ENCODE peak calls at places on chromosomes 4 and X, in seven cellular contexts. One of them, this sample, is unnamed.

GRCh38 chrX:107675823-107676555 is 47.7 kb downstream of the PRPS1 start:
- DNase-seq in H4: peak; percentile 38
- DNase-seq in dermis microvascular lymphatic vessel endothelial cell: no peak
- DNase-seq in SHP77: no peak
- DNase-seq in activated gamma-delta T cell treated with Interleukin-2 at 50 U/mL for 16 hours: no peak
- DNase-seq in NCI-H510A treated with DMSO at 0.1 percent for 48 hours: no peak
- DNase-seq in caudate nucleus: peak; percentile 30
- DNase-seq in this sample: no peak

GRCh38 chr4:8394806-8395205 is 45.7 kb downstream of the ACOX3 start:
- DNase-seq in H4: no peak
- DNase-seq in dermis microvascular lymphatic vessel endothelial cell: no peak
- DNase-seq in SHP77: no peak
- DNase-seq in activated gamma-delta T cell treated with Interleukin-2 at 50 U/mL for 16 hours: no peak
- DNase-seq in NCI-H510A treated with DMSO at 0.1 percent for 48 hours: no peak
- DNase-seq in caudate nucleus: peak; percentile 60
- DNase-seq in this sample: no peak

GRCh38 chr4:123037809-123038208 is 115.4 kb upstream of the NUDT6 start:
- DNase-seq in H4: peak; percentile 13
- DNase-seq in dermis microvascular lymphatic vessel endothelial cell: no peak
- DNase-seq in SHP77: no peak
- DNase-seq in activated gamma-delta T cell treated with Interleukin-2 at 50 U/mL for 16 hours: no peak
- DNase-seq in NCI-H510A treated with DMSO at 0.1 percent for 48 hours: no peak
- DNase-seq in caudate nucleus: no peak
- DNase-seq in this sample: no peak

GRCh38 chrX:275967-276587 is 5.1 kb upstream of the PLCXD1 start:
- DNase-seq in H4: no peak
- DNase-seq in dermis microvascular lymphatic vessel endothelial cell: peak; percentile 58
- DNase-seq in SHP77: no peak
- DNase-seq in activated gamma-delta T cell treated with Interleukin-2 at 50 U/mL for 16 hours: peak; percentile 22
- DNase-seq in NCI-H510A treated with DMSO at 0.1 percent for 48 hours: no peak
- DNase-seq in caudate nucleus: no peak
- DNase-seq in this sample: no peak

GRCh38 chr4:72467633-72468032 is 101.4 kb downstream of the ADAMTS3 start:
- DNase-seq in H4: no peak
- DNase-seq in dermis microvascular lymphatic vessel endothelial cell: no peak
- DNase-seq in SHP77: no peak
- DNase-seq in activated gamma-delta T cell treated with Interleukin-2 at 50 U/mL for 16 hours: no peak
- DNase-seq in NCI-H510A treated with DMSO at 0.1 percent for 48 hours: no peak
- DNase-seq in caudate nucleus: no peak
- DNase-seq in this sample: no peak

GRCh38 chr4:112517067-112517588 is 1.1 kb upstream of the NEUROG2 start:
- DNase-seq in H4: no peak
- DNase-seq in dermis microvascular lymphatic vessel endothelial cell: no peak
- DNase-seq in SHP77: no peak
- DNase-seq in activated gamma-delta T cell treated with Interleukin-2 at 50 U/mL for 16 hours: no peak
- DNase-seq in NCI-H510A treated with DMSO at 0.1 percent for 48 hours: no peak
- DNase-seq in caudate nucleus: no peak
- DNase-seq in this sample: no peak

GRCh38 chr4:7905461-7905915 is 34.2 kb downstream of the AFAP1 start:
- DNase-seq in H4: no peak
- DNase-seq in dermis microvascular lymphatic vessel endothelial cell: no peak
- DNase-seq in SHP77: no peak
- DNase-seq in activated gamma-delta T cell treated with Interleukin-2 at 50 U/mL for 16 hours: no peak
- DNase-seq in NCI-H510A treated with DMSO at 0.1 percent for 48 hours: no peak
- DNase-seq in caudate nucleus: no peak
- DNase-seq in this sample: no peak

GRCh38 chr4:22901631-22902030 is 208.9 kb downstream of the GBA3 start:
- DNase-seq in H4: no peak
- DNase-seq in dermis microvascular lymphatic vessel endothelial cell: no peak
- DNase-seq in SHP77: no peak
- DNase-seq in activated gamma-delta T cell treated with Interleukin-2 at 50 U/mL for 16 hours: no peak
- DNase-seq in NCI-H510A treated with DMSO at 0.1 percent for 48 hours: peak; percentile 27
- DNase-seq in caudate nucleus: no peak
- DNase-seq in this sample: no peak

GRCh38 chr4:47551682-47552081 is 66.6 kb downstream of the ATP10D start:
- DNase-seq in H4: no peak
- DNase-seq in dermis microvascular lymphatic vessel endothelial cell: no peak
- DNase-seq in SHP77: no peak
- DNase-seq in activated gamma-delta T cell treated with Interleukin-2 at 50 U/mL for 16 hours: no peak
- DNase-seq in NCI-H510A treated with DMSO at 0.1 percent for 48 hours: no peak
- DNase-seq in caudate nucleus: no peak
- DNase-seq in this sample: no peak

GRCh38 chr4:6538586-6538985 is 36.4 kb upstream of the MAN2B2 start:
- DNase-seq in H4: no peak
- DNase-seq in dermis microvascular lymphatic vessel endothelial cell: no peak
- DNase-seq in SHP77: peak; percentile 16
- DNase-seq in activated gamma-delta T cell treated with Interleukin-2 at 50 U/mL for 16 hours: no peak
- DNase-seq in NCI-H510A treated with DMSO at 0.1 percent for 48 hours: peak; percentile 23
- DNase-seq in caudate nucleus: peak; percentile 57
- DNase-seq in this sample: no peak

GRCh38 chr4:72119946-72120345 is 88.1 kb downstream of the NPFFR2 start:
- DNase-seq in H4: peak; percentile 71
- DNase-seq in dermis microvascular lymphatic vessel endothelial cell: no peak
- DNase-seq in SHP77: no peak
- DNase-seq in activated gamma-delta T cell treated with Interleukin-2 at 50 U/mL for 16 hours: no peak
- DNase-seq in NCI-H510A treated with DMSO at 0.1 percent for 48 hours: peak; percentile 62
- DNase-seq in caudate nucleus: no peak
- DNase-seq in this sample: no peak

GRCh38 chrX:140817943-140818342 is 108.4 kb downstream of the LINC00632 start:
- DNase-seq in H4: peak; percentile 13
- DNase-seq in dermis microvascular lymphatic vessel endothelial cell: peak; percentile 2
- DNase-seq in SHP77: no peak
- DNase-seq in activated gamma-delta T cell treated with Interleukin-2 at 50 U/mL for 16 hours: no peak
- DNase-seq in NCI-H510A treated with DMSO at 0.1 percent for 48 hours: no peak
- DNase-seq in caudate nucleus: no peak
- DNase-seq in this sample: no peak

GRCh38 chr4:112152496-112152895 is 7.2 kb downstream of the FAM241A start:
- DNase-seq in H4: no peak
- DNase-seq in dermis microvascular lymphatic vessel endothelial cell: no peak
- DNase-seq in SHP77: no peak
- DNase-seq in activated gamma-delta T cell treated with Interleukin-2 at 50 U/mL for 16 hours: no peak
- DNase-seq in NCI-H510A treated with DMSO at 0.1 percent for 48 hours: no peak
- DNase-seq in caudate nucleus: no peak
- DNase-seq in this sample: no peak

GRCh38 chrX:47514553-47515235 is 31.7 kb upstream of the ZNF41 start:
- DNase-seq in H4: no peak
- DNase-seq in dermis microvascular lymphatic vessel endothelial cell: no peak
- DNase-seq in SHP77: no peak
- DNase-seq in activated gamma-delta T cell treated with Interleukin-2 at 50 U/mL for 16 hours: no peak
- DNase-seq in NCI-H510A treated with DMSO at 0.1 percent for 48 hours: no peak
- DNase-seq in caudate nucleus: no peak
- DNase-seq in this sample: no peak

GRCh38 chrX:38080808-38081207 is 74.5 kb downstream of the SYTL5 start:
- DNase-seq in H4: no peak
- DNase-seq in dermis microvascular lymphatic vessel endothelial cell: peak; percentile 0
- DNase-seq in SHP77: no peak
- DNase-seq in activated gamma-delta T cell treated with Interleukin-2 at 50 U/mL for 16 hours: no peak
- DNase-seq in NCI-H510A treated with DMSO at 0.1 percent for 48 hours: no peak
- DNase-seq in caudate nucleus: no peak
- DNase-seq in this sample: no peak

GRCh38 chr4:143714290-143714625 is 13.8 kb upstream of the FREM3 start:
- DNase-seq in H4: no peak
- DNase-seq in dermis microvascular lymphatic vessel endothelial cell: no peak
- DNase-seq in SHP77: no peak
- DNase-seq in activated gamma-delta T cell treated with Interleukin-2 at 50 U/mL for 16 hours: no peak
- DNase-seq in NCI-H510A treated with DMSO at 0.1 percent for 48 hours: no peak
- DNase-seq in caudate nucleus: no peak
- DNase-seq in this sample: no peak

GRCh38 chr4:65046496-65047101 is 623.7 kb downstream of the EPHA5 start:
- DNase-seq in H4: peak; percentile 89
- DNase-seq in dermis microvascular lymphatic vessel endothelial cell: no peak
- DNase-seq in SHP77: peak; percentile 47
- DNase-seq in activated gamma-delta T cell treated with Interleukin-2 at 50 U/mL for 16 hours: no peak
- DNase-seq in NCI-H510A treated with DMSO at 0.1 percent for 48 hours: no peak
- DNase-seq in caudate nucleus: peak; percentile 10
- DNase-seq in this sample: no peak

GRCh38 chr4:182250446-182250845 is 7.2 kb downstream of the TENM3 start:
- DNase-seq in H4: no peak
- DNase-seq in dermis microvascular lymphatic vessel endothelial cell: no peak
- DNase-seq in SHP77: no peak
- DNase-seq in activated gamma-delta T cell treated with Interleukin-2 at 50 U/mL for 16 hours: no peak
- DNase-seq in NCI-H510A treated with DMSO at 0.1 percent for 48 hours: no peak
- DNase-seq in caudate nucleus: no peak
- DNase-seq in this sample: no peak

GRCh38 chr4:1050486-1051213 is 39.2 kb downstream of the FGFRL1 start:
- DNase-seq in H4: no peak
- DNase-seq in dermis microvascular lymphatic vessel endothelial cell: peak; percentile 49
- DNase-seq in SHP77: no peak
- DNase-seq in activated gamma-delta T cell treated with Interleukin-2 at 50 U/mL for 16 hours: peak; percentile 2
- DNase-seq in NCI-H510A treated with DMSO at 0.1 percent for 48 hours: no peak
- DNase-seq in caudate nucleus: peak; percentile 30
- DNase-seq in this sample: no peak

GRCh38 chr4:68375667-68376559 is 26.0 kb upstream of the YTHDC1 start:
- DNase-seq in H4: peak; percentile 68
- DNase-seq in dermis microvascular lymphatic vessel endothelial cell: peak; percentile 68
- DNase-seq in SHP77: peak; percentile 11
- DNase-seq in activated gamma-delta T cell treated with Interleukin-2 at 50 U/mL for 16 hours: peak; percentile 45
- DNase-seq in NCI-H510A treated with DMSO at 0.1 percent for 48 hours: peak; percentile 52
- DNase-seq in caudate nucleus: peak; percentile 33
- DNase-seq in this sample: peak; percentile 43

GRCh38 chr4:140568507-140569306 is at the start of gene UCP1:
- DNase-seq in H4: no peak
- DNase-seq in dermis microvascular lymphatic vessel endothelial cell: peak; percentile 0
- DNase-seq in SHP77: no peak
- DNase-seq in activated gamma-delta T cell treated with Interleukin-2 at 50 U/mL for 16 hours: no peak
- DNase-seq in NCI-H510A treated with DMSO at 0.1 percent for 48 hours: peak; percentile 28
- DNase-seq in caudate nucleus: no peak
- DNase-seq in this sample: no peak

GRCh38 chr4:120509222-120509621 is 413.3 kb downstream of the PRDM5 start:
- DNase-seq in H4: no peak
- DNase-seq in dermis microvascular lymphatic vessel endothelial cell: no peak
- DNase-seq in SHP77: no peak
- DNase-seq in activated gamma-delta T cell treated with Interleukin-2 at 50 U/mL for 16 hours: no peak
- DNase-seq in NCI-H510A treated with DMSO at 0.1 percent for 48 hours: no peak
- DNase-seq in caudate nucleus: no peak
- DNase-seq in this sample: no peak